ENCODE peak calls at places on chromosomes 7 and 10, in seven cellular contexts. Y is lower lobe of right lung; G is CD4-positive, alpha-beta memory T cell; D is mesendoderm; O is CD8-positive, alpha-beta T cell; V is prostate gland; T is psoas muscle. K is an unnamed sample.
A peak's percentile ranks its signal among the peaks of the same experiment; 100 is the strongest.

GRCh38 chr10:73480158-73480557 is 15.7 kb downstream of the PPP3CB start:
- DNase-seq in Y (no peak), D (peak; percentile 55), O (no peak), G (no peak), T (no peak), V (no peak), K (no peak)

GRCh38 chr7:110784749-110785148 is 306.2 kb upstream of the LRRN3 start:
- DNase-seq in T (no peak), Y (no peak), G (no peak), D (no peak), V (no peak), O (no peak), K (no peak)

GRCh38 chr7:70317356-70317755 is 719.1 kb downstream of the AUTS2 start:
- DNase-seq in T (no peak), O (no peak), V (no peak), D (no peak), G (no peak), Y (no peak), K (no peak)

GRCh38 chr7:27202018-27202740 is 2.3 kb upstream of the HOXA13 start:
- DNase-seq in O (no peak), G (no peak), Y (no peak), D (no peak), V (no peak), T (no peak), K (no peak)

GRCh38 chr7:69868921-69869320 is 270.6 kb downstream of the AUTS2 start:
- DNase-seq in G (no peak), Y (no peak), D (no peak), T (no peak), V (no peak), O (no peak), K (no peak)

GRCh38 chr10:70814126-70814525 is 1.6 kb upstream of the SGPL1 start:
- DNase-seq in O (no peak), G (no peak), D (no peak), V (no peak), Y (no peak), T (no peak), K (no peak)

GRCh38 chr7:111159426-111159825 is 68.5 kb downstream of the LRRN3 start:
- DNase-seq in O (no peak), G (no peak), D (no peak), V (no peak), Y (no peak), T (no peak), K (no peak)

GRCh38 chr10:17453377-17454091 is 861 bp downstream of the ST8SIA6 start:
- DNase-seq in Y (peak; percentile 64), D (peak; percentile 85), O (peak; percentile 35), V (peak; percentile 60), G (peak; percentile 35), T (peak; percentile 54), K (peak; percentile 80)

GRCh38 chr10:1026578-1026977 is 919 bp upstream of the IDI2 start:
- DNase-seq in O (no peak), V (no peak), G (no peak), D (no peak), Y (no peak), T (no peak), K (no peak)

DNA sequence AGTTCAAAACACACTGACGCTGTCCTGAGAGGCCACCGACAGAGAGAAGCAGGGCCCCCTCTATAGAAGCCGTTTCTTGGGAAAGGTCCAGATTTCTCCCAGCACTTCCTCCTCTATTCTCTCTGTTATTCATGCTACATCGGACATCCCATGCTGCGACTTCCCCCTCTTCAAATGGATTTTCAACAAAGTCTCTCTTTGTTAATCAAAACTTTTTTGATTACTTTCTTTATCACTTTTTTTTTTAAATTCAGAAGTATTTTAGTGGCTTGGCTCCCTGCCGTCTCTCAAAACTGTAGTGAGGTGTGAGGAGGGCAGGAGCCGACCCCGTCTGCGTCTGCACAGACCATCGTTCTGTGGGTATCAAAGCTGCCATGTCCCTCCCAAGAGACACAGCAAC is 298.9 kb upstream of the PITRM1 start:
- DNase-seq in D (no peak), Y (no peak), T (no peak), O (no peak), G (no peak), V (no peak), K (no peak)
- H3K4me1 ChIP-seq in D (no peaks in the 10 kb centered on the region), Y (peaks cover 55% of the 10 kb centered on the region), T (peaks cover 44% of the 10 kb centered on the region), O (peaks cover 10% of the 10 kb centered on the region), G (peaks cover 46% of the 10 kb centered on the region), V (peaks cover 22% of the 10 kb centered on the region), K (peaks cover 21% of the 10 kb centered on the region)

GRCh38 chr7:4102231-4102841 is 579.8 kb upstream of the FOXK1 start:
- DNase-seq in G (no peak), O (no peak), V (no peak), T (no peak), Y (no peak), D (no peak), K (no peak)
- H3K4me1 ChIP-seq in G (peaks cover 7% of the 10 kb centered on the region), O (peaks cover 10% of the 10 kb centered on the region), V (no peaks in the 10 kb centered on the region), T (no peaks in the 10 kb centered on the region), Y (no peaks in the 10 kb centered on the region), D (no peaks in the 10 kb centered on the region), K (no peaks in the 10 kb centered on the region)

GRCh38 chr7:108018668-108019067 is 15.7 kb upstream of the LAMB1 start:
- DNase-seq in T (no peak), O (no peak), V (no peak), Y (no peak), D (no peak), G (no peak), K (no peak)
- H3K4me1 ChIP-seq in T (no peaks in the 10 kb centered on the region), O (no peaks in the 10 kb centered on the region), V (no peaks in the 10 kb centered on the region), Y (no peaks in the 10 kb centered on the region), D (no peaks in the 10 kb centered on the region), G (no peaks in the 10 kb centered on the region), K (peaks cover 2% of the 10 kb centered on the region)

GRCh38 chr10:86250399-86250798 is 116.2 kb downstream of the GRID1 start:
- DNase-seq in D (no peak), G (no peak), V (no peak), O (no peak), Y (no peak), T (no peak), K (peak; percentile 59)
- H3K4me1 ChIP-seq in D (peaks cover 5% of the 10 kb centered on the region), G (no peaks in the 10 kb centered on the region), V (no peaks in the 10 kb centered on the region), O (no peaks in the 10 kb centered on the region), Y (no peaks in the 10 kb centered on the region), T (no peaks in the 10 kb centered on the region), K (no peaks in the 10 kb centered on the region)

GRCh38 chr10:132574783-132575319 is 37.3 kb downstream of the INPP5A start:
- DNase-seq in Y (no peak), V (no peak), O (no peak), T (no peak), G (no peak), D (peak; percentile 89), K (no peak)
- H3K4me1 ChIP-seq in Y (peaks cover 71% of the 10 kb centered on the region), V (peaks cover 46% of the 10 kb centered on the region), O (peaks cover 39% of the 10 kb centered on the region), T (peaks cover 49% of the 10 kb centered on the region), G (peaks cover 36% of the 10 kb centered on the region), D (peaks cover 7% of the 10 kb centered on the region), K (peaks cover 33% of the 10 kb centered on the region)

GRCh38 chr7:130995252-130996081 is 261.5 kb upstream of the KLF14 start:
- DNase-seq in G (no peak), V (peak; percentile 32), Y (no peak), T (no peak), O (no peak), D (no peak), K (no peak)
- H3K4me1 ChIP-seq in G (peaks cover 97% of the 10 kb centered on the region), V (peaks cover 38% of the 10 kb centered on the region), Y (peaks cover 87% of the 10 kb centered on the region), T (peaks cover 79% of the 10 kb centered on the region), O (peaks cover 77% of the 10 kb centered on the region), D (no peaks in the 10 kb centered on the region), K (peaks cover 57% of the 10 kb centered on the region)

DNA sequence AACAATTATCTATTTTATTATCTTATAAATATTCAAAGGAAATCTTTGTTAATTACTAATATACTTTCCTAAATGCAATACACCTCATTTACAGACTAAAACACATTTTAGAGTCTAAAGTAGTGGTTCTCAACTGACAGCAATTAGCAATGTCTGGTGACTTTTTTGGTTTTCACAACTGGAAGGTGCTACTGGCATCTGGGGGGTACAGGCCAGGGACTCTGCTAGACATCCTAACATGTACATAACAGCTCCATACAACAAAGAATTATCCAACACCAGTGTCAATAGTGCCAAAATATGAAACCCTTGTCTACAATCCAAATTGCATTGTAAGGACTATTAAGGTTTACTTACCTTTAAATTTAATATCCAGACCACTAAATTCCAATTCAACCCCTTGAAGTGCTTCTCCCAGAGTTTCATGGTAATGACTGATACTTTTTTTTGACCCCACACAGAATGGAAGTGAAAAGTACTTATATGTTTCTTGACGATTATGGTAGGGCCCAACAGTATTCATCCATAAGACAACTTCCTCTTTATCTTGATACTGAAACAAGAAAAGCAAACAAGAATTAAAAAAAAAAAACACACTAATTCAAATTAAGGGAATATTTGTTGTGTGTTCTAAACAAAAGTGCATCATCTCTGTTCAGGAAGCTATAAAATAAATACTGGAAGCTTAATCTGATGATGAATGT is 10.4 kb downstream of the TM9SF3 start:
- DNase-seq in T (no peak), V (no peak), D (no peak), O (no peak), G (no peak), Y (no peak), K (no peak)
- H3K4me1 ChIP-seq in T (peaks cover 59% of the 10 kb centered on the region), V (peaks cover 26% of the 10 kb centered on the region), D (peaks cover 5% of the 10 kb centered on the region), O (peaks cover 40% of the 10 kb centered on the region), G (peaks cover 56% of the 10 kb centered on the region), Y (peaks cover 41% of the 10 kb centered on the region), K (peaks cover 6% of the 10 kb centered on the region)

K was measured in kidney.